ENCODE peak calls at places on chromosomes 4 and X, in six cellular contexts. Q, B, G, X, T and R are unnamed samples.

GRCh38 chrX:37357436-37357835 is 8.3 kb downstream of the PRRG1 start:
- DNase-seq in Q (no peak), B (no peak), G (no peak), X (no peak), T (no peak), R (no peak)

GRCh38 chr4:54005475-54005874 is 58.9 kb downstream of the CHIC2 start:
- DNase-seq in Q (no peak), B (no peak), G (no peak), X (no peak), T (peak), R (no peak)

GRCh38 chr4:17647176-17647806 is 32.9 kb downstream of the MED28 start:
- DNase-seq in Q (no peak), B (no peak), G (no peak), X (no peak), T (no peak), R (no peak)

GRCh38 chr4:106301393-106302084 is 14.5 kb downstream of the TBCK start:
- DNase-seq in Q (no peak), B (no peak), G (no peak), X (no peak), T (peak), R (no peak)

GRCh38 chr4:71396382-71396781 is 57.6 kb downstream of the SLC4A4 start:
- DNase-seq in Q (no peak), B (no peak), G (no peak), X (no peak), T (peak), R (no peak)

GRCh38 chr4:81807927-81808672 is 336.4 kb upstream of the RASGEF1B start:
- DNase-seq in Q (no peak), B (no peak), G (no peak), X (no peak), T (no peak), R (no peak)

GRCh38 chrX:8345473-8345872 is 119.2 kb upstream of the VCX3B start:
- DNase-seq in Q (no peak), B (no peak), G (no peak), X (no peak), T (no peak), R (no peak)

GRCh38 chr4:54719378-54719777 is 61.6 kb downstream of the KIT start:
- DNase-seq in Q (no peak), B (no peak), G (no peak), X (no peak), T (no peak), R (no peak)

GRCh38 chr4:4541661-4542570 is at the start of gene STX18:
- DNase-seq in Q (peak), B (peak), G (no peak), X (peak), T (peak), R (peak)

GRCh38 chrX:77160301-77160700 is 286.9 kb upstream of the FGF16 start:
- DNase-seq in Q (no peak), B (no peak), G (no peak), X (no peak), T (no peak), R (no peak)

GRCh38 chrX:8815460-8816065 is 14.4 kb upstream of the FAM9A start:
- DNase-seq in Q (no peak), B (peak), G (peak), X (no peak), T (peak), R (no peak)

GRCh38 chr4:54746228-54746627 is 88.5 kb downstream of the KIT start:
- DNase-seq in Q (no peak), B (no peak), G (no peak), X (no peak), T (peak), R (no peak)

GRCh38 chr4:2300431-2300861 is 38.5 kb upstream of the MXD4 start:
- DNase-seq in Q (no peak), B (no peak), G (no peak), X (no peak), T (no peak), R (no peak)

GRCh38 chr4:151604238-151604637 is 156.6 kb downstream of the GATB start:
- DNase-seq in Q (no peak), B (no peak), G (no peak), X (no peak), T (peak), R (no peak)

GRCh38 chr4:15996773-15997172 is 33.8 kb upstream of the FGFBP2 start:
- DNase-seq in Q (no peak), B (no peak), G (no peak), X (no peak), T (no peak), R (no peak)

GRCh38 chr4:19623866-19624265 is 627.8 kb upstream of the SLIT2 start:
- DNase-seq in Q (no peak), B (no peak), G (no peak), X (no peak), T (no peak), R (no peak)

GRCh38 chr4:125750827-125751466 is 436.2 kb downstream of the FAT4 start:
- DNase-seq in Q (no peak), B (no peak), G (no peak), X (no peak), T (peak), R (no peak)

GRCh38 chr4:169815606-169816005 is 57.9 kb upstream of the HPF1 start:
- DNase-seq in Q (no peak), B (no peak), G (no peak), X (no peak), T (peak), R (no peak)

GRCh38 chr4:97558204-97558804 is 585.0 kb downstream of the STPG2 start:
- DNase-seq in Q (no peak), B (no peak), G (no peak), X (no peak), T (no peak), R (no peak)

GRCh38 chrX:83771664-83772063 is 89.3 kb upstream of the CYLC1 start:
- DNase-seq in Q (no peak), B (no peak), G (no peak), X (no peak), T (no peak), R (no peak)

GRCh38 chr4:158863296-158863695 is 94.5 kb downstream of the FNIP2 start:
- DNase-seq in Q (no peak), B (no peak), G (no peak), X (no peak), T (no peak), R (no peak)

GRCh38 chr4:56768772-56769171 is 52.7 kb downstream of the SPINK2 start:
- DNase-seq in Q (no peak), B (no peak), G (no peak), X (no peak), T (no peak), R (no peak)

GRCh38 chr4:156581693-156582092 is 389.9 kb downstream of the PDGFC start:
- DNase-seq in Q (no peak), B (no peak), G (no peak), X (no peak), T (no peak), R (no peak)

GRCh38 chr4:25888781-25889180 is 25.2 kb upstream of the SMIM20 start:
- DNase-seq in Q (no peak), B (no peak), G (no peak), X (no peak), T (peak), R (no peak)

GRCh38 chr4:1907848-1908525 is 36.8 kb downstream of the NSD2 start:
- DNase-seq in Q (no peak), B (no peak), G (no peak), X (no peak), T (no peak), R (no peak)

GRCh38 chr4:173171098-173171497 is 2.5 kb downstream of the GALNT7 start:
- DNase-seq in Q (no peak), B (no peak), G (no peak), X (no peak), T (no peak), R (no peak)

GRCh38 chr4:94782707-94783106 is 25.0 kb downstream of the BMPR1B start:
- DNase-seq in Q (no peak), B (no peak), G (no peak), X (no peak), T (no peak), R (no peak)

GRCh38 chrX:155094468-155095061 is 23.3 kb downstream of the BRCC3 start:
- DNase-seq in Q (no peak), B (no peak), G (no peak), X (no peak), T (peak), R (no peak)